ENCODE peak calls at places on chromosomes 2 and 18, in eight cellular contexts. A, D, E, V, C, S, H and I are unnamed samples.

GRCh38 chr2:234979204-234980167 is 27.7 kb downstream of the SH3BP4 start:
- DNase-seq in S (no peak), H (no peak), V (no peak), C (no peak), A (no peak), D (no peak), E (no peak), I (no peak)

GRCh38 chr2:10242998-10243925 is 59.4 kb upstream of the HPCAL1 start:
- DNase-seq in D (no peak), C (no peak), H (no peak), E (no peak), S (peak), V (no peak), A (no peak), I (no peak)

GRCh38 chr2:201930831-201931230 is 102.8 kb upstream of the FZD7 start:
- DNase-seq in E (no peak), D (no peak), A (no peak), S (no peak), H (peak), C (no peak), V (no peak), I (no peak)

GRCh38 chr2:239832995-239833727 is 192.0 kb downstream of the NDUFA10 start:
- DNase-seq in S (no peak), C (no peak), V (no peak), H (no peak), A (no peak), E (no peak), D (peak), I (peak)

GRCh38 chr2:149388120-149388816 is 57.9 kb downstream of the LYPD6 start:
- DNase-seq in C (no peak), S (no peak), V (no peak), E (peak), D (no peak), H (peak), A (no peak), I (no peak)

GRCh38 chr18:3451989-3452749 is 2.2 kb downstream of the TGIF1 start:
- DNase-seq in A (no peak), C (peak), S (peak), D (peak), H (peak), V (peak), E (no peak), I (peak)

GRCh38 chr2:74250189-74250631 is 51.8 kb downstream of the MTHFD2 start:
- DNase-seq in S (no peak), D (no peak), E (no peak), H (peak), A (peak), C (peak), V (peak), I (no peak)

GRCh38 chr2:230691005-230691647 is 21.5 kb upstream of the CAB39 start:
- DNase-seq in E (peak), V (no peak), D (no peak), C (no peak), A (no peak), H (no peak), S (no peak), I (no peak)

GRCh38 chr2:201699384-201699783 is 940 bp upstream of the MPP4 start:
- DNase-seq in D (no peak), S (no peak), A (no peak), C (no peak), H (no peak), V (no peak), E (no peak), I (no peak)

GRCh38 chr18:48539406-48540328 is 836 bp downstream of the CTIF start:
- DNase-seq in H (peak), V (peak), D (peak), A (peak), C (peak), E (no peak), S (peak), I (peak)

GRCh38 chr2:74867841-74868658 is 34.1 kb downstream of the HK2 start:
- DNase-seq in S (peak), H (no peak), D (no peak), V (no peak), A (no peak), C (no peak), E (no peak), I (no peak)

GRCh38 chr18:67600181-67600631 is 83.7 kb upstream of the DSEL start:
- DNase-seq in S (no peak), E (no peak), V (peak), D (no peak), A (no peak), C (no peak), H (no peak), I (no peak)

GRCh38 chr18:24112464-24112863 is 26.4 kb upstream of the CABYR start:
- DNase-seq in C (no peak), V (no peak), E (no peak), H (no peak), S (no peak), D (no peak), A (no peak), I (no peak)

GRCh38 chr2:134718956-134719814 is at the start of gene TMEM163:
- DNase-seq in V (no peak), H (no peak), S (no peak), C (no peak), E (no peak), A (no peak), D (no peak), I (no peak)

GRCh38 chr18:50281972-50282520 is 723 bp upstream of the MBD1 start:
- DNase-seq in D (no peak), V (no peak), A (no peak), E (no peak), C (no peak), S (no peak), H (no peak), I (no peak)

GRCh38 chr18:2147866-2148265 is 423.4 kb downstream of the METTL4 start:
- DNase-seq in D (no peak), C (peak), H (no peak), E (no peak), V (no peak), S (peak), A (no peak), I (peak)

GRCh38 chr2:85326946-85327756 is 638 bp downstream of the TGOLN2 start:
- DNase-seq in D (no peak), S (peak), A (no peak), E (no peak), C (peak), H (peak), V (peak), I (peak)

GRCh38 chr2:98588880-98589425 is 19.4 kb downstream of the COA5 start:
- DNase-seq in V (no peak), D (no peak), S (no peak), E (no peak), A (no peak), H (no peak), C (no peak), I (no peak)

GRCh38 chr2:201157694-201158093 is 25.2 kb upstream of the CASP10 start:
- DNase-seq in A (no peak), V (peak), H (peak), E (no peak), C (no peak), S (no peak), D (no peak), I (no peak)

GRCh38 chr2:191846787-191847620 is at the start of gene CAVIN2:
- DNase-seq in C (peak), V (peak), D (no peak), A (peak), S (peak), E (no peak), H (no peak), I (peak)

GRCh38 chr18:79866889-79867574 is 69.3 kb downstream of the KCNG2 start:
- DNase-seq in S (no peak), H (no peak), V (no peak), E (no peak), A (no peak), D (no peak), C (no peak), I (peak)

GRCh38 chr18:21316296-21316695 is 74.3 kb downstream of the GREB1L start:
- DNase-seq in E (no peak), D (no peak), A (no peak), V (no peak), C (no peak), H (no peak), S (no peak), I (no peak)

GRCh38 chr18:42374961-42375360 is 419.9 kb downstream of the PIK3C3 start:
- DNase-seq in H (no peak), C (no peak), A (no peak), V (no peak), D (no peak), E (no peak), S (no peak), I (no peak)

GRCh38 chr2:49251766-49252165 is 97.5 kb upstream of the FSHR start:
- DNase-seq in E (no peak), S (no peak), V (no peak), A (no peak), C (no peak), D (no peak), H (no peak), I (no peak)

GRCh38 chr2:119484834-119485233 is 39.4 kb downstream of the SCTR start:
- DNase-seq in H (no peak), E (no peak), S (no peak), V (no peak), C (no peak), D (no peak), A (no peak), I (peak)

GRCh38 chr2:72982219-72982618 is 64.9 kb downstream of the EMX1 start:
- DNase-seq in H (no peak), S (no peak), A (no peak), D (no peak), E (no peak), C (no peak), V (no peak), I (no peak)

GRCh38 chr2:178286636-178287035 is 92.3 kb downstream of the OSBPL6 start:
- DNase-seq in S (no peak), V (no peak), E (no peak), H (no peak), A (no peak), C (no peak), D (no peak), I (no peak)

GRCh38 chr18:13725566-13726227 is 661 bp downstream of the FAM210A start:
- DNase-seq in A (no peak), S (no peak), C (no peak), V (peak), E (no peak), H (no peak), D (no peak), I (no peak)

GRCh38 chr18:67290421-67290820 is 226.1 kb downstream of the DSEL start:
- DNase-seq in H (no peak), V (no peak), S (no peak), E (no peak), D (no peak), A (no peak), C (no peak), I (no peak)

GRCh38 chr18:567119-567518 is 13.1 kb upstream of the CETN1 start:
- DNase-seq in H (no peak), C (no peak), E (no peak), S (no peak), A (no peak), D (no peak), V (no peak), I (no peak)

GRCh38 chr2:172561270-172561669 is 5.4 kb downstream of the PDK1 start:
- DNase-seq in V (no peak), E (no peak), D (no peak), H (no peak), S (no peak), C (no peak), A (no peak), I (no peak)

GRCh38 chr2:33134086-33134763 is 187.5 kb downstream of the LTBP1 start:
- DNase-seq in C (peak), S (peak), E (no peak), H (no peak), D (no peak), A (peak), V (no peak), I (peak)

GRCh38 chr2:28276076-28276618 is 116.5 kb upstream of the FOSL2 start:
- DNase-seq in S (no peak), H (peak), V (peak), C (no peak), A (peak), D (no peak), E (no peak), I (no peak)

GRCh38 chr18:63869374-63869773 is 18.1 kb upstream of the SERPINB2 start:
- DNase-seq in C (no peak), A (no peak), E (no peak), D (no peak), V (no peak), H (no peak), S (no peak), I (no peak)

GRCh38 chr2:69735696-69736095 is 6.2 kb upstream of the ANXA4 start:
- DNase-seq in D (no peak), C (no peak), V (no peak), S (no peak), E (no peak), A (no peak), H (peak), I (no peak)

GRCh38 chr2:69734040-69734611 is 7.8 kb upstream of the ANXA4 start:
- DNase-seq in H (peak), V (no peak), A (no peak), D (no peak), S (no peak), C (no peak), E (no peak), I (no peak)

GRCh38 chr2:69733338-69734039 is 8.4 kb upstream of the ANXA4 start:
- DNase-seq in D (no peak), C (no peak), S (no peak), A (no peak), V (no peak), H (peak), E (no peak), I (no peak)

GRCh38 chr2:69731575-69731974 is 10.4 kb upstream of the ANXA4 start:
- DNase-seq in C (no peak), D (no peak), H (no peak), S (no peak), V (peak), E (no peak), A (no peak), I (no peak)

GRCh38 chr2:69734858-69735574 is 6.9 kb upstream of the ANXA4 start:
- DNase-seq in H (peak), D (no peak), E (no peak), A (no peak), V (no peak), S (no peak), C (no peak), I (no peak)
- H3K4me3 ChIP-seq in H (no peak), D (no peak), E (no peak), A (no peak), V (no peak), S (no peak), C (no peak), I (no peak)

DNA sequence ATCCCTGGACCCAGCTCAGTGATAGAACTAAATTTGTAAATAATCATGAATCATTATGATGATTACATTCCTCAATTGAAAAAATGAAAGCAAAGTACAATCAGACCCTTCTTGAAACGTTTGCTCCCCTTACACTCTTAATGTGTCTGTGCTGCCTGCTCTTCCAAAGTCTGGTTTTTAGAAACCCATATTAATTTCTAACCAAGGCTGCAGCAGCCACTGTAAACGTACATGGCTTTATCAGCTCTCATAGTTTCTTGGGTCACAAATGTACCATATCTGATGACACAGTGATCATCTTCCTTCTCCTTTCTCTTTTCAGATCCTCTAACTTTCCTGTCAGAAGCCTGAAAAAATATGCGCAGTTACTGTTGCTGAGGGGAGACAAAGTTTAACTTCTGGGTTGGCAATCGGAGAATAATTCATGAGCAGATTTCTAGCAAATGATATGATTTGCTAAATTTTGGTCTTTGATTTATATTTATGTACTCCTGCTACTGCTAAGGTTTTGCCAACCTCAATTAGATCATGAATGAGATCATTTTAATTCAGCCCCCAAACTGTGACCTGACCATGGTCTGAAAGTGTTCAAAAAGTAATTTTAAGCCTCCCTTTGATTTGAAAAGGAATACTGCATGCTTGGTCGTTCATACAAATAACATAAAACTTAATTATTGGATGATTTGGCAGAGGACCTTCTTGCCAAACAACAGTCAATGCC is 12.3 kb downstream of the ZEB2 start:
- DNase-seq in H (no peak), D (no peak), A (no peak), C (no peak), S (no peak), V (no peak), E (no peak), I (no peak)
- H3K4me3 ChIP-seq in H (peak), D (no peak), A (no peak), C (peak), S (peak), V (no peak), E (no peak), I (no peak)

DNA sequence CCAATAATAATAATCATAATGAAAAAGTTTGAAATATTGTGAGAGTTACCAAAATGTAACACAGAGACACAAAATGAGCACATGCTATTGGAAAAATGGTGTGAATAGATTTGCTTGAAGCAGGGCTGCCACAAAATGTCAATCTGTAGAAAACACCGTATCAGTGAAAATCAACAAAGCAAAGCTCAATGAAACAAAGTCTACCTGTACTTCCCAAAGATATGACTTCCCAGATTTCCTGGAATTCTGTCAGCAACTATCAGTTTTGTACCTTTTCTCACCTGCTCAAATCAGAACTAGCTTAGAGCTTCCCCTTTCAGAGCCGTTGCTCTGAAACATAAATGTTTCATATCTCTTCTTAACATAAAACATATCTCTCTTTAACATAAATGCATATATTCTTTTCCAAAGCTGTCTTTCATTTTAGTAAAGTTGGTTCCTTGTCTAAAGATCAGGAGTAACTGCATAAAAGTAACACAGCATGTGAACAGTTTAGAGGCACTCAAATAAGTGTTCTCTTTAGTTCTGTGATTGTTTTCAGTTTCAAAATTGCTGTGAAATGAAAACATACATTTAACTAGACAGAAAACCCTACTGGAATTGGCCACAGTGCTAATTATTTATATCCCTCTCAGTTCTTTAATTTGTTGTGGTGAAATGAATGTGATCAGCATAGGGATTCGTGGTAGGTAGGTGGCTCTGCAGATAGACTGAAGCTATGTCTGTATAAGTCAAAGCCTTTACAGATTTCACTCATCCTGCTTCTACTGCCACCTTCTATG is 262.5 kb downstream of the KCNJ3 start:
- DNase-seq in D (no peak), C (no peak), V (no peak), A (no peak), E (no peak), S (no peak), H (no peak), I (no peak)
- H3K4me3 ChIP-seq in D (no peak), C (no peak), V (no peak), A (no peak), E (no peak), S (no peak), H (no peak), I (no peak)

DNA sequence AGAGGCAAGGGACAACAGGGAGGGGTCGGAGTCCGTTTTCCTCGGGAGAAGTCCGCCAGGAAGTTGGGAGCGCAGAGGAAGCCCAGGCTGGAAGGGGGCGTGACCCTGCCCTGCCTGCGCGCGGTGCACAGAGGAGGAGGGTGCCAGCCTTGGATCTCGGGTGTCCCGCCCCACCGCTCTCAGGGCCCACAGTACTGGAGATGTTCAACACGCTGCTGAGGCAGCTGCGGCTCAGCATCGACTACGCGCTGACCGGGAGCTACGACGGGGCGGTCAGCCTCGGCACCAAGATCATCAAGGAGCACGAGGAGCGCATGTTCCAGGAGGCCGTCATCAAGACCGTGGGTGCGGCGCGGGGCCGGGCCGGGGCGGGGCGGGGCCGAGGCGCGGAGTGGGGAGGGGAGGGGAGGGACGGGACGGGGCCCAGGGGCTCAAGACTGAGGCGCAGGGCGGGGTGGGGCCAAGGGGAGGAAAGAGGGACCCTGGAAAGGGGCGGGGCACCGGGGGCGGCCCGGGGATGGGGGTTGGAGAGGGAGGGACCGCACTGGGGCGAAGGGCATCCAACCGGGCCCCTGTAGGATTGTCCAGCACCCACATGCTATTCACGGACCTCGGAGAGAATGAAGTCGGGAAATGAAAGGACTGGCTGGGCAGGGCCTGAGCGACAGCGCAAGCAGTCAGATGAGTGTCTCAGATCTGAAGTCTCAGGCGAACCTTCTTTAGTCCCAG is 36.6 kb downstream of the POMC start:
- DNase-seq in A (no peak), E (no peak), H (no peak), C (peak), V (peak), S (peak), D (no peak), I (no peak)
- H3K4me3 ChIP-seq in A (no peak), E (peak), H (no peak), C (peak), V (no peak), S (peak), D (peak), I (no peak)

DNA sequence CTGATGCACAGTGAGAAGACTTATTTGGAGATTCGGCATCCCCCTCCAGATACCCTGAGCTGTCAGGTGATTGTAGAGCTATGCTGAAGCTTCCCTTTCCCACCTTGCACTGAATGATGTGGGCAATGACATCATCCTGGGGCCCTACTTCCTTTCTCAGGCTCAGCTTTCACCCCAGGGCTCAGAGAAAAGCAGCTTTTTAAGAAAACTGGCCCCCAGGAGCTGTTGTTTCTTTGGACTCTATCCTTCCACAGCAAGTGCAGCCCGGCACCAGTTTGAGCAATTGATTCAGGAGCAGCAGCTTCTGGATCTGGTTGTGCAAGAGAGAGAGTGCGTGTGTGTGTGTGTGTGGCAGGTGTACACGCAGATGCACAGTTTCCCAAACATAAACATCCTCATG is 251.3 kb downstream of the ANAPC1 start:
- DNase-seq in D (no peak), S (no peak), E (no peak), V (no peak), C (no peak), A (no peak), H (peak), I (no peak)
- H3K4me3 ChIP-seq in D (no peak), S (no peak), E (no peak), V (no peak), C (no peak), A (no peak), H (no peak), I (no peak)